ENCODE peak calls at places on chromosomes 1 and 21, in eight cellular contexts. O is transverse colon, H is pancreas, X is astrocyte, K is astrocyte of the cerebellum, S is lower leg skin, A is fibroblast of the aortic adventitia, G is left ventricle myocardium inferior. B is an unnamed sample.
A peak's percentile ranks its signal among the peaks of the same experiment; 100 is the strongest.

GRCh38 chr1:68178821-68179490 is 53.4 kb downstream of the WLS start:
- DNase-seq in O (no peak), H (no peak), X (peak; percentile 71), K (no peak), S (no peak), A (no peak), G (no peak), B (peak; percentile 51)

GRCh38 chr1:244002721-244003120 is 48.4 kb upstream of the ZBTB18 start:
- DNase-seq in O (no peak), H (no peak), X (no peak), K (no peak), S (no peak), A (no peak), G (no peak), B (no peak)

GRCh38 chr1:111570781-111571181 is 48.8 kb upstream of the RAP1A start:
- DNase-seq in O (peak; percentile 14), H (no peak), X (no peak), K (no peak), S (no peak), A (no peak), G (no peak), B (peak; percentile 36)

GRCh38 chr1:23568608-23569383 is 9.5 kb upstream of the ID3 start:
- DNase-seq in O (no peak), H (no peak), X (no peak), K (no peak), S (no peak), A (no peak), G (no peak), B (no peak)

GRCh38 chr1:236759252-236759859 is 35.7 kb upstream of the MTR start:
- DNase-seq in O (no peak), H (no peak), X (peak; percentile 17), K (peak; percentile 38), S (no peak), A (peak; percentile 65), G (no peak), B (peak; percentile 81)

GRCh38 chr1:43452789-43453441 is 816 bp downstream of the HYI start:
- DNase-seq in O (no peak), H (no peak), X (peak; percentile 53), K (no peak), S (peak; percentile 86), A (peak; percentile 77), G (no peak), B (peak; percentile 70)

GRCh38 chr1:87968259-87968955 is 639.7 kb downstream of the LMO4 start:
- DNase-seq in O (peak; percentile 14), H (no peak), X (peak; percentile 91), K (peak; percentile 59), S (no peak), A (peak; percentile 95), G (peak; percentile 41), B (no peak)

GRCh38 chr1:12356004-12356890 is 126.4 kb downstream of the VPS13D start:
- DNase-seq in O (no peak), H (no peak), X (peak; percentile 93), K (peak; percentile 20), S (no peak), A (peak; percentile 75), G (no peak), B (no peak)

GRCh38 chr1:33575324-33575879 is 103.0 kb downstream of the ZSCAN20 start:
- DNase-seq in O (no peak), H (no peak), X (no peak), K (no peak), S (no peak), A (no peak), G (peak; percentile 25), B (no peak)

GRCh38 chr1:199490804-199491527 is 536.5 kb upstream of the NR5A2 start:
- DNase-seq in O (no peak), H (no peak), X (peak; percentile 88), K (peak; percentile 93), S (no peak), A (peak; percentile 59), G (no peak), B (peak; percentile 83)

GRCh38 chr1:160353223-160353622 is 10.0 kb downstream of the NCSTN start:
- DNase-seq in O (no peak), H (no peak), X (peak; percentile 14), K (no peak), S (peak; percentile 31), A (no peak), G (no peak), B (no peak)

GRCh38 chr1:197284972-197285371 is 16.9 kb downstream of the CRB1 start:
- DNase-seq in O (no peak), H (no peak), X (no peak), K (no peak), S (no peak), A (no peak), G (no peak), B (no peak)

GRCh38 chr1:234899041-234899787 is 229.4 kb downstream of the TOMM20 start:
- DNase-seq in O (no peak), H (peak; percentile 71), X (peak; percentile 53), K (no peak), S (no peak), A (peak; percentile 41), G (no peak), B (peak; percentile 46)

GRCh38 chr1:158027485-158027884 is 34.0 kb downstream of the KIRREL1 start:
- DNase-seq in O (no peak), H (no peak), X (no peak), K (no peak), S (no peak), A (no peak), G (no peak), B (no peak)

GRCh38 chr1:184945678-184946412 is 28.5 kb downstream of the NIBAN1 start:
- DNase-seq in O (no peak), H (no peak), X (no peak), K (no peak), S (no peak), A (peak; percentile 82), G (no peak), B (peak; percentile 11)

GRCh38 chr1:5977494-5978444 is 14.5 kb downstream of the NPHP4 start:
- DNase-seq in O (no peak), H (no peak), X (no peak), K (no peak), S (no peak), A (no peak), G (no peak), B (no peak)

GRCh38 chr1:115649964-115650363 is 8.2 kb downstream of the VANGL1 start:
- DNase-seq in O (peak; percentile 35), H (no peak), X (no peak), K (no peak), S (no peak), A (no peak), G (no peak), B (no peak)

GRCh38 chr1:84319662-84320061 is 18.2 kb downstream of the SAMD13 start:
- DNase-seq in O (no peak), H (no peak), X (no peak), K (no peak), S (no peak), A (no peak), G (no peak), B (no peak)

GRCh38 chr1:82801151-82801550 is 1000.4 kb downstream of the ADGRL2 start:
- DNase-seq in O (no peak), H (no peak), X (no peak), K (no peak), S (no peak), A (no peak), G (no peak), B (no peak)

GRCh38 chr1:82790556-82790955 is 989.8 kb downstream of the ADGRL2 start:
- DNase-seq in O (no peak), H (no peak), X (no peak), K (no peak), S (no peak), A (no peak), G (no peak), B (no peak)

GRCh38 chr1:82792151-82792550 is 991.4 kb downstream of the ADGRL2 start:
- DNase-seq in O (no peak), H (no peak), X (no peak), K (no peak), S (no peak), A (no peak), G (no peak), B (no peak)

GRCh38 chr1:82795503-82796149 is 994.9 kb downstream of the ADGRL2 start:
- DNase-seq in O (no peak), H (no peak), X (no peak), K (no peak), S (no peak), A (no peak), G (no peak), B (peak; percentile 24)
- TF ChIP-seq CTCF in O (no peak), H (no peak), X (no peak), K (no peak), S (no peak), A (no peak), G (no peak), B (no peak)

DNA sequence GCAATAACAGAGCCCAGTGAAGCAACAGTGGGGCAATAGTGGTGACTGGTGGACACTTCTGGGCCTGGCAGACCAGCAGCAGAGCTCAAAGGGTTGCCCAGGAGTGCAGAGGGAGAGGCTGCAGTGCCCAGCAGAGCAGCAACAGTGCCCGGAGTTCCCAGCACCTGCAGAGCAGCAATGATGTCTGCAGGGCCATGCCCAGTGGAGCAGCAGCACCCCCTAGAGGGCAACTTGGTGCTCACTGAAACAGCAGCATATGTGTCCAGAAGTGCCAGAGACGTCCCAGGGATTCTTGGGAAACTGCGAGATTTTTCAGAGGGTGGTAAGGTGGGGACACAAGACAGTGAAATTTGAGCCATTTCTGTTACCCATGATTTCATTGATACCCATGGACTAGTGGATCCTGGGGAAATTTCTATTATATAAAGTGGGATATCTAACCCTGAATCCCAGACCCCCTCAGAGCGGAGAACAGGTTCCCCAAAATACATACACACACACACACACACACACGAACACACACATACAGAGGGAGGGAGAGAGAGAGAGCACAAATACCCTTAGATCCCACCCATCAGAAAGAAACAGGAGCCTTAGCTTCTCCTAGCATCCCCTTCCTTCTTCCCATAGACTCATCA is 156.9 kb upstream of the GJB5 start:
- DNase-seq in O (peak; percentile 75), H (peak; percentile 46), X (peak; percentile 27), K (peak; percentile 23), S (peak; percentile 87), A (peak; percentile 71), G (peak; percentile 46), B (peak; percentile 70)
- TF ChIP-seq CTCF in O (peak; percentile 64), H (peak; percentile 77), X (peak; percentile 85), K (peak; percentile 96), S (no peak), A (peak; percentile 95), G (peak; percentile 79), B (peak; percentile 96)

DNA sequence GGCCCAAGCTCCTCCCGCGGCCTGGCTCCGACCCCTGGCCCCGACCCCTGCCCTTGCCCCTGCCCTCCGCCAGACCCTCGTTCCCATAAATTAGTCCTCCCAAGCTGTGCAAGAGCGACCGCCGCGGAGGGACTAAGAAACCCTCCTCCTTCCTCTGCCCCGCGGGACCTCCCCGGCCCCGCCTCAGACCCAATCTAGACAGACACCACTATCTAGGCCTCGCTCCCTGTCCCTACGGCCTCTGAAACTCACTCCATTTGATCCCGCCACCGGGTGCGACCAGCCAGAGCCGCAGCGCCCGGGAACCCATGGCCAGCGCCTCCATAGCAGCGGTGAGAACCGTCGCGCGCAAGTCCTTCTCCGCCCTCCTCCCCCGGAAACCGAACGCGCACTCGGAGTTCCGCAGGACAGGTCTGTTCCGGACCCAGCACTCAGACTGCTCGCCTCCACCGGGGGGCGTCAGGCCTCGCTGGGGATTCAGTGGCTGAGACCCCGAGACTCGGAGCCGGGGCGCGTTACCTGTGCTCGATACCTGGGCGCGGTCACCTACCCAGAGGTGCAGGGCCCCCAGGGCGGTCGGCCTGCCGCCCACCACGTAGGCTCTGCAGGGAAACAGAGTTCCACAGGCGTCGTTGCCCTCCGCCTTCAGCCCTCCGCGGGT is at the start of gene MRPL39:
- DNase-seq in O (peak; percentile 89), H (peak; percentile 78), X (peak; percentile 85), K (peak; percentile 84), S (peak; percentile 97), A (peak; percentile 86), G (peak; percentile 86), B (peak; percentile 88)
- TF ChIP-seq CTCF in O (peak; percentile 39), H (no peak), X (peak; percentile 23), K (peak; percentile 74), S (no peak), A (peak; percentile 74), G (peak; percentile 65), B (peak; percentile 68)

GRCh38 chr1:27428316-27429028 is 36.0 kb downstream of the GPR3 start:
- DNase-seq in O (no peak), H (no peak), X (no peak), K (no peak), S (no peak), A (peak; percentile 40), G (peak; percentile 57), B (no peak)
- TF ChIP-seq CTCF in O (no peak), H (no peak), X (no peak), K (no peak), S (no peak), A (no peak), G (no peak), B (no peak)

B was measured in MCF 10A.